ENCODE peak calls at places on chromosomes 3 and 15, in ten cellular contexts. One of them, this sample, is unnamed.

GRCh38 chr3:14441240-14441919 is 39.0 kb downstream of the SLC6A6 start:
- DNase-seq in fibroblast of lung: no peak
- DNase-seq in tibial artery: no peak
- DNase-seq in NCI-H345: no peak
- DNase-seq in NCI-H1694: no peak
- DNase-seq in natural killer cell: no peak
- DNase-seq in GM12891: no peak
- DNase-seq in CD8-positive, alpha-beta T cell: no peak
- DNase-seq in ACHN: no peak
- DNase-seq in activated naive CD8-positive, alpha-beta T cell treated with anti-CD3 and anti-CD28 coated beads, Interleukin-2, amount 10 ng/mL, durations not matched to agents 7 days and 5 days: no peak
- DNase-seq in this sample: no peak

GRCh38 chr3:104127830-104128229 is 1238.9 kb upstream of the ALCAM start:
- DNase-seq in activated naive CD8-positive, alpha-beta T cell treated with anti-CD3 and anti-CD28 coated beads, Interleukin-2, amount 10 ng/mL, durations not matched to agents 7 days and 5 days: no peak
- DNase-seq in CD8-positive, alpha-beta T cell: no peak
- DNase-seq in GM12891: no peak
- DNase-seq in fibroblast of lung: no peak
- DNase-seq in NCI-H345: no peak
- DNase-seq in ACHN: no peak
- DNase-seq in tibial artery: no peak
- DNase-seq in natural killer cell: no peak
- DNase-seq in NCI-H1694: no peak
- DNase-seq in this sample: no peak

GRCh38 chr3:49813497-49814174 is at the start of gene UBA7:
- DNase-seq in GM12891: peak
- DNase-seq in NCI-H1694: no peak
- DNase-seq in NCI-H345: no peak
- DNase-seq in activated naive CD8-positive, alpha-beta T cell treated with anti-CD3 and anti-CD28 coated beads, Interleukin-2, amount 10 ng/mL, durations not matched to agents 7 days and 5 days: peak
- DNase-seq in CD8-positive, alpha-beta T cell: no peak
- DNase-seq in natural killer cell: peak
- DNase-seq in tibial artery: peak
- DNase-seq in fibroblast of lung: peak
- DNase-seq in ACHN: peak
- DNase-seq in this sample: no peak

GRCh38 chr15:56537881-56538280 is 72.9 kb upstream of the MNS1 start:
- DNase-seq in NCI-H345: no peak
- DNase-seq in natural killer cell: peak
- DNase-seq in NCI-H1694: no peak
- DNase-seq in CD8-positive, alpha-beta T cell: peak
- DNase-seq in activated naive CD8-positive, alpha-beta T cell treated with anti-CD3 and anti-CD28 coated beads, Interleukin-2, amount 10 ng/mL, durations not matched to agents 7 days and 5 days: peak
- DNase-seq in tibial artery: no peak
- DNase-seq in GM12891: no peak
- DNase-seq in fibroblast of lung: peak
- DNase-seq in ACHN: no peak
- DNase-seq in this sample: peak

GRCh38 chr15:49558924-49559323 is 61.7 kb downstream of the FAM227B start:
- DNase-seq in fibroblast of lung: no peak
- DNase-seq in natural killer cell: no peak
- DNase-seq in tibial artery: no peak
- DNase-seq in ACHN: no peak
- DNase-seq in activated naive CD8-positive, alpha-beta T cell treated with anti-CD3 and anti-CD28 coated beads, Interleukin-2, amount 10 ng/mL, durations not matched to agents 7 days and 5 days: no peak
- DNase-seq in CD8-positive, alpha-beta T cell: no peak
- DNase-seq in NCI-H1694: no peak
- DNase-seq in NCI-H345: no peak
- DNase-seq in GM12891: no peak
- DNase-seq in this sample: no peak

GRCh38 chr3:188217681-188218080 is 63.7 kb downstream of the LPP start:
- DNase-seq in activated naive CD8-positive, alpha-beta T cell treated with anti-CD3 and anti-CD28 coated beads, Interleukin-2, amount 10 ng/mL, durations not matched to agents 7 days and 5 days: no peak
- DNase-seq in NCI-H345: no peak
- DNase-seq in CD8-positive, alpha-beta T cell: no peak
- DNase-seq in tibial artery: no peak
- DNase-seq in fibroblast of lung: no peak
- DNase-seq in NCI-H1694: no peak
- DNase-seq in GM12891: no peak
- DNase-seq in natural killer cell: no peak
- DNase-seq in ACHN: no peak
- DNase-seq in this sample: no peak

GRCh38 chr15:38176155-38176554 is 76.5 kb upstream of the SPRED1 start:
- DNase-seq in NCI-H1694: no peak
- DNase-seq in natural killer cell: no peak
- DNase-seq in fibroblast of lung: peak
- DNase-seq in NCI-H345: no peak
- DNase-seq in GM12891: no peak
- DNase-seq in ACHN: peak
- DNase-seq in CD8-positive, alpha-beta T cell: no peak
- DNase-seq in tibial artery: no peak
- DNase-seq in activated naive CD8-positive, alpha-beta T cell treated with anti-CD3 and anti-CD28 coated beads, Interleukin-2, amount 10 ng/mL, durations not matched to agents 7 days and 5 days: no peak
- DNase-seq in this sample: no peak

GRCh38 chr3:181558870-181559269 is 152.9 kb upstream of the SOX2 start:
- DNase-seq in natural killer cell: no peak
- DNase-seq in NCI-H1694: no peak
- DNase-seq in GM12891: no peak
- DNase-seq in CD8-positive, alpha-beta T cell: no peak
- DNase-seq in tibial artery: no peak
- DNase-seq in fibroblast of lung: peak
- DNase-seq in ACHN: no peak
- DNase-seq in NCI-H345: no peak
- DNase-seq in activated naive CD8-positive, alpha-beta T cell treated with anti-CD3 and anti-CD28 coated beads, Interleukin-2, amount 10 ng/mL, durations not matched to agents 7 days and 5 days: no peak
- DNase-seq in this sample: no peak

GRCh38 chr3:105866656-105867653 is 1.9 kb downstream of the CBLB start:
- DNase-seq in NCI-H1694: no peak
- DNase-seq in activated naive CD8-positive, alpha-beta T cell treated with anti-CD3 and anti-CD28 coated beads, Interleukin-2, amount 10 ng/mL, durations not matched to agents 7 days and 5 days: no peak
- DNase-seq in tibial artery: no peak
- DNase-seq in fibroblast of lung: peak
- DNase-seq in GM12891: no peak
- DNase-seq in ACHN: no peak
- DNase-seq in NCI-H345: no peak
- DNase-seq in CD8-positive, alpha-beta T cell: peak
- DNase-seq in natural killer cell: no peak
- DNase-seq in this sample: no peak

GRCh38 chr3:30011237-30011803 is 595.1 kb upstream of the TGFBR2 start:
- DNase-seq in ACHN: no peak
- DNase-seq in natural killer cell: no peak
- DNase-seq in CD8-positive, alpha-beta T cell: no peak
- DNase-seq in tibial artery: no peak
- DNase-seq in NCI-H1694: no peak
- DNase-seq in GM12891: no peak
- DNase-seq in NCI-H345: no peak
- DNase-seq in fibroblast of lung: no peak
- DNase-seq in activated naive CD8-positive, alpha-beta T cell treated with anti-CD3 and anti-CD28 coated beads, Interleukin-2, amount 10 ng/mL, durations not matched to agents 7 days and 5 days: no peak
- DNase-seq in this sample: no peak

GRCh38 chr15:77506311-77507150 is 85.8 kb downstream of the HMG20A start:
- DNase-seq in GM12891: no peak
- DNase-seq in NCI-H345: peak
- DNase-seq in ACHN: no peak
- DNase-seq in CD8-positive, alpha-beta T cell: no peak
- DNase-seq in fibroblast of lung: peak
- DNase-seq in natural killer cell: no peak
- DNase-seq in NCI-H1694: no peak
- DNase-seq in tibial artery: peak
- DNase-seq in activated naive CD8-positive, alpha-beta T cell treated with anti-CD3 and anti-CD28 coated beads, Interleukin-2, amount 10 ng/mL, durations not matched to agents 7 days and 5 days: no peak
- DNase-seq in this sample: no peak

GRCh38 chr3:81684739-81685395 is 76.6 kb downstream of the GBE1 start:
- DNase-seq in NCI-H1694: no peak
- DNase-seq in ACHN: peak
- DNase-seq in GM12891: no peak
- DNase-seq in NCI-H345: no peak
- DNase-seq in fibroblast of lung: peak
- DNase-seq in natural killer cell: no peak
- DNase-seq in activated naive CD8-positive, alpha-beta T cell treated with anti-CD3 and anti-CD28 coated beads, Interleukin-2, amount 10 ng/mL, durations not matched to agents 7 days and 5 days: no peak
- DNase-seq in tibial artery: no peak
- DNase-seq in CD8-positive, alpha-beta T cell: no peak
- DNase-seq in this sample: no peak

GRCh38 chr3:185995352-185995751 is 57.5 kb upstream of the TRA2B start:
- DNase-seq in tibial artery: no peak
- DNase-seq in GM12891: no peak
- DNase-seq in NCI-H1694: no peak
- DNase-seq in activated naive CD8-positive, alpha-beta T cell treated with anti-CD3 and anti-CD28 coated beads, Interleukin-2, amount 10 ng/mL, durations not matched to agents 7 days and 5 days: no peak
- DNase-seq in CD8-positive, alpha-beta T cell: no peak
- DNase-seq in ACHN: no peak
- DNase-seq in NCI-H345: no peak
- DNase-seq in natural killer cell: no peak
- DNase-seq in fibroblast of lung: peak
- DNase-seq in this sample: no peak

GRCh38 chr3:178699810-178700209 is 163.6 kb downstream of the KCNMB2 start:
- DNase-seq in CD8-positive, alpha-beta T cell: no peak
- DNase-seq in GM12891: no peak
- DNase-seq in ACHN: peak
- DNase-seq in natural killer cell: no peak
- DNase-seq in activated naive CD8-positive, alpha-beta T cell treated with anti-CD3 and anti-CD28 coated beads, Interleukin-2, amount 10 ng/mL, durations not matched to agents 7 days and 5 days: no peak
- DNase-seq in NCI-H345: no peak
- DNase-seq in NCI-H1694: no peak
- DNase-seq in fibroblast of lung: peak
- DNase-seq in tibial artery: no peak
- DNase-seq in this sample: no peak

GRCh38 chr3:58776231-58776630 is 109.7 kb upstream of the FAM3D start:
- DNase-seq in fibroblast of lung: no peak
- DNase-seq in CD8-positive, alpha-beta T cell: no peak
- DNase-seq in activated naive CD8-positive, alpha-beta T cell treated with anti-CD3 and anti-CD28 coated beads, Interleukin-2, amount 10 ng/mL, durations not matched to agents 7 days and 5 days: no peak
- DNase-seq in natural killer cell: no peak
- DNase-seq in NCI-H345: no peak
- DNase-seq in ACHN: no peak
- DNase-seq in NCI-H1694: no peak
- DNase-seq in GM12891: no peak
- DNase-seq in tibial artery: no peak
- DNase-seq in this sample: no peak

GRCh38 chr3:108124337-108125150 is 33.7 kb upstream of the CD47 start:
- DNase-seq in GM12891: no peak
- DNase-seq in activated naive CD8-positive, alpha-beta T cell treated with anti-CD3 and anti-CD28 coated beads, Interleukin-2, amount 10 ng/mL, durations not matched to agents 7 days and 5 days: peak
- DNase-seq in CD8-positive, alpha-beta T cell: peak
- DNase-seq in tibial artery: no peak
- DNase-seq in NCI-H345: peak
- DNase-seq in ACHN: no peak
- DNase-seq in natural killer cell: peak
- DNase-seq in NCI-H1694: no peak
- DNase-seq in fibroblast of lung: no peak
- DNase-seq in this sample: peak

GRCh38 chr3:133469140-133469731 is 69.4 kb downstream of the BFSP2 start:
- DNase-seq in natural killer cell: no peak
- DNase-seq in activated naive CD8-positive, alpha-beta T cell treated with anti-CD3 and anti-CD28 coated beads, Interleukin-2, amount 10 ng/mL, durations not matched to agents 7 days and 5 days: no peak
- DNase-seq in NCI-H1694: no peak
- DNase-seq in ACHN: no peak
- DNase-seq in CD8-positive, alpha-beta T cell: no peak
- DNase-seq in NCI-H345: no peak
- DNase-seq in GM12891: no peak
- DNase-seq in fibroblast of lung: no peak
- DNase-seq in tibial artery: peak
- DNase-seq in this sample: no peak

GRCh38 chr3:10933958-10934481 is 58.5 kb upstream of the SLC6A1 start:
- DNase-seq in NCI-H1694: no peak
- DNase-seq in activated naive CD8-positive, alpha-beta T cell treated with anti-CD3 and anti-CD28 coated beads, Interleukin-2, amount 10 ng/mL, durations not matched to agents 7 days and 5 days: no peak
- DNase-seq in tibial artery: peak
- DNase-seq in fibroblast of lung: peak
- DNase-seq in CD8-positive, alpha-beta T cell: no peak
- DNase-seq in GM12891: no peak
- DNase-seq in natural killer cell: no peak
- DNase-seq in NCI-H345: no peak
- DNase-seq in ACHN: no peak
- DNase-seq in this sample: no peak

GRCh38 chr3:122382888-122383666 is at the start of gene MIX23:
- DNase-seq in GM12891: peak
- DNase-seq in fibroblast of lung: peak
- DNase-seq in ACHN: peak
- DNase-seq in tibial artery: peak
- DNase-seq in NCI-H1694: peak
- DNase-seq in natural killer cell: peak
- DNase-seq in NCI-H345: peak
- DNase-seq in CD8-positive, alpha-beta T cell: peak
- DNase-seq in activated naive CD8-positive, alpha-beta T cell treated with anti-CD3 and anti-CD28 coated beads, Interleukin-2, amount 10 ng/mL, durations not matched to agents 7 days and 5 days: peak
- DNase-seq in this sample: peak